ENCODE peak calls at places on chromosomes 11 and 22, in four cellular contexts. One of them, this sample, is unnamed.

GRCh38 chr22:49191506-49191980 is 636.1 kb downstream of the BRD1 start:
- DNase-seq in K562: no peak
- DNase-seq in GM12878: no peak
- DNase-seq in HepG2: no peak
- DNase-seq in this sample: no peak

GRCh38 chr11:63537293-63538101 is 889 bp downstream of the PLAAT4 start:
- DNase-seq in K562: peak; percentile 7
- DNase-seq in GM12878: no peak
- DNase-seq in HepG2: no peak
- DNase-seq in this sample: no peak

GRCh38 chr11:68215087-68215445 is 2.0 kb upstream of the KMT5B start:
- DNase-seq in K562: no peak
- DNase-seq in GM12878: no peak
- DNase-seq in HepG2: no peak
- DNase-seq in this sample: peak; percentile 25

GRCh38 chr11:86484164-86484794 is 109.6 kb downstream of the CCDC81 start:
- DNase-seq in K562: peak; percentile 66
- DNase-seq in GM12878: no peak
- DNase-seq in HepG2: peak; percentile 81
- DNase-seq in this sample: no peak

GRCh38 chr22:37309221-37310074 is 27.1 kb downstream of the CYTH4 start:
- DNase-seq in K562: peak; percentile 35
- DNase-seq in GM12878: peak; percentile 55
- DNase-seq in HepG2: no peak
- DNase-seq in this sample: peak; percentile 81

GRCh38 chr22:38107692-38108515 is 2.6 kb downstream of the BAIAP2L2 start:
- DNase-seq in K562: no peak
- DNase-seq in GM12878: no peak
- DNase-seq in HepG2: peak; percentile 93
- DNase-seq in this sample: no peak

GRCh38 chr11:85823816-85824215 is 12.9 kb upstream of the SYTL2 start:
- DNase-seq in K562: no peak
- DNase-seq in GM12878: no peak
- DNase-seq in HepG2: no peak
- DNase-seq in this sample: no peak

GRCh38 chr22:41217553-41218157 is 12.5 kb downstream of the L3MBTL2 start:
- DNase-seq in K562: no peak
- DNase-seq in GM12878: no peak
- DNase-seq in HepG2: no peak
- DNase-seq in this sample: no peak

GRCh38 chr11:74019860-74020259 is 11.0 kb upstream of the UCP3 start:
- DNase-seq in K562: no peak
- DNase-seq in GM12878: peak; percentile 20
- DNase-seq in HepG2: no peak
- DNase-seq in this sample: no peak

GRCh38 chr22:36873614-36874308 is 13.0 kb downstream of the NCF4 start:
- DNase-seq in K562: peak; percentile 37
- DNase-seq in GM12878: peak; percentile 69
- DNase-seq in HepG2: peak; percentile 62
- DNase-seq in this sample: peak; percentile 62

GRCh38 chr22:19292262-19293230 is 1.0 kb upstream of the CLTCL1 start:
- DNase-seq in K562: peak; percentile 47
- DNase-seq in GM12878: no peak
- DNase-seq in HepG2: no peak
- DNase-seq in this sample: no peak

GRCh38 chr11:30109774-30110173 is 92.9 kb upstream of the KCNA4 start:
- DNase-seq in K562: no peak
- DNase-seq in GM12878: no peak
- DNase-seq in HepG2: no peak
- DNase-seq in this sample: no peak

GRCh38 chr11:64583296-64584262 is 7.4 kb upstream of the SLC22A12 start:
- DNase-seq in K562: peak; percentile 32
- DNase-seq in GM12878: no peak
- DNase-seq in HepG2: no peak
- DNase-seq in this sample: no peak

GRCh38 chr11:122167100-122167499 is 51.1 kb upstream of the BLID start:
- DNase-seq in K562: no peak
- DNase-seq in GM12878: no peak
- DNase-seq in HepG2: no peak
- DNase-seq in this sample: no peak

GRCh38 chr22:42169055-42169469 is 38.5 kb upstream of the CYP2D6 start:
- DNase-seq in K562: peak; percentile 82
- DNase-seq in GM12878: peak; percentile 51
- DNase-seq in HepG2: peak; percentile 71
- DNase-seq in this sample: peak; percentile 84

GRCh38 chr11:114147389-114148382 is 88.2 kb downstream of the ZBTB16 start:
- DNase-seq in K562: peak; percentile 72
- DNase-seq in GM12878: no peak
- DNase-seq in HepG2: no peak
- DNase-seq in this sample: no peak

GRCh38 chr11:35477871-35478270 is 47.5 kb downstream of the PAMR1 start:
- DNase-seq in K562: no peak
- DNase-seq in GM12878: no peak
- DNase-seq in HepG2: no peak
- DNase-seq in this sample: no peak

GRCh38 chr11:61542024-61542461 is 33.5 kb downstream of the LRRC10B start:
- DNase-seq in K562: no peak
- DNase-seq in GM12878: no peak
- DNase-seq in HepG2: no peak
- DNase-seq in this sample: peak; percentile 83

GRCh38 chr11:13669544-13670488 is 1.3 kb downstream of the FAR1 start:
- DNase-seq in K562: no peak
- DNase-seq in GM12878: no peak
- DNase-seq in HepG2: no peak
- DNase-seq in this sample: no peak

GRCh38 chr22:31103899-31104694 is 3.3 kb downstream of the SELENOM start:
- DNase-seq in K562: no peak
- DNase-seq in GM12878: no peak
- DNase-seq in HepG2: no peak
- DNase-seq in this sample: no peak

GRCh38 chr22:19807161-19807913 is 46.8 kb downstream of the TBX1 start:
- DNase-seq in K562: no peak
- DNase-seq in GM12878: no peak
- DNase-seq in HepG2: no peak
- DNase-seq in this sample: peak; percentile 30

GRCh38 chr11:73359930-73360742 is 16.1 kb upstream of the RELT start:
- DNase-seq in K562: peak; percentile 63
- DNase-seq in GM12878: no peak
- DNase-seq in HepG2: peak; percentile 29
- DNase-seq in this sample: peak; percentile 78

GRCh38 chr11:742156-742546 is 5.1 kb upstream of the TALDO1 start:
- DNase-seq in K562: no peak
- DNase-seq in GM12878: no peak
- DNase-seq in HepG2: no peak
- DNase-seq in this sample: no peak

GRCh38 chr11:75384438-75385080 is 14.8 kb upstream of the RPS3 start:
- DNase-seq in K562: peak; percentile 85
- DNase-seq in GM12878: no peak
- DNase-seq in HepG2: peak; percentile 50
- DNase-seq in this sample: peak; percentile 89

GRCh38 chr11:120306519-120307242 is 18.4 kb upstream of the TLCD5 start:
- DNase-seq in K562: peak; percentile 61
- DNase-seq in GM12878: no peak
- DNase-seq in HepG2: no peak
- DNase-seq in this sample: no peak

GRCh38 chr11:61955031-61955415 is 4.9 kb downstream of the BEST1 start:
- DNase-seq in K562: peak; percentile 40
- DNase-seq in GM12878: no peak
- DNase-seq in HepG2: peak; percentile 59
- DNase-seq in this sample: no peak

GRCh38 chr11:5257296-5257695 is 2.7 kb upstream of the HBG2 start:
- DNase-seq in K562: no peak
- DNase-seq in GM12878: no peak
- DNase-seq in HepG2: no peak
- DNase-seq in this sample: no peak

GRCh38 chr22:21446128-21446826 is 20.9 kb upstream of the TMEM191C start:
- DNase-seq in K562: no peak
- DNase-seq in GM12878: no peak
- DNase-seq in HepG2: no peak
- DNase-seq in this sample: no peak

GRCh38 chr22:43587574-43587973 is 175.8 kb downstream of the MPPED1 start:
- DNase-seq in K562: no peak
- DNase-seq in GM12878: no peak
- DNase-seq in HepG2: no peak
- DNase-seq in this sample: no peak

GRCh38 chr22:49088801-49089791 is 738.6 kb downstream of the BRD1 start:
- DNase-seq in K562: no peak
- DNase-seq in GM12878: no peak
- DNase-seq in HepG2: no peak
- DNase-seq in this sample: no peak

GRCh38 chr11:16114451-16114850 is 241.9 kb downstream of the SOX6 start:
- DNase-seq in K562: no peak
- DNase-seq in GM12878: no peak
- DNase-seq in HepG2: no peak
- DNase-seq in this sample: no peak

GRCh38 chr11:16114978-16115871 is 241.1 kb downstream of the SOX6 start:
- DNase-seq in K562: no peak
- DNase-seq in GM12878: no peak
- DNase-seq in HepG2: peak; percentile 80
- DNase-seq in this sample: no peak

GRCh38 chr11:16120008-16120407 is 236.3 kb downstream of the SOX6 start:
- DNase-seq in K562: no peak
- DNase-seq in GM12878: no peak
- DNase-seq in HepG2: no peak
- DNase-seq in this sample: no peak

GRCh38 chr11:16117989-16118810 is 238.1 kb downstream of the SOX6 start:
- DNase-seq in K562: no peak
- DNase-seq in GM12878: no peak
- DNase-seq in HepG2: no peak
- DNase-seq in this sample: no peak
- TF ChIP-seq FOXM1 in K562: no peak
- TF ChIP-seq FOXM1 in GM12878: no peak
- TF ChIP-seq FOXM1 in HepG2: no peak
- TF ChIP-seq FOXM1 in this sample: no peak

GRCh38 chr11:117532568-117532967 is 204.9 kb downstream of the CEP164 start:
- DNase-seq in K562: no peak
- DNase-seq in GM12878: no peak
- DNase-seq in HepG2: no peak
- DNase-seq in this sample: no peak
- H3K27me3 ChIP-seq in K562: peaks cover 30% of the 10 kb centered on the region
- H3K27me3 ChIP-seq in GM12878: no peaks in the 10 kb centered on the region
- H3K27me3 ChIP-seq in HepG2: peaks cover 2% of the 10 kb centered on the region
- H3K27me3 ChIP-seq in this sample: no peaks in the 10 kb centered on the region

GRCh38 chr22:45420011-45420410 is 6.5 kb downstream of the RIBC2 start:
- DNase-seq in K562: no peak
- DNase-seq in GM12878: no peak
- DNase-seq in HepG2: no peak
- DNase-seq in this sample: no peak
- TF ChIP-seq FOXM1 in K562: no peak
- TF ChIP-seq FOXM1 in GM12878: no peak
- TF ChIP-seq FOXM1 in HepG2: no peak
- TF ChIP-seq FOXM1 in this sample: no peak

GRCh38 chr11:124753207-124753606 is 1.2 kb upstream of the VSIG2 start:
- DNase-seq in K562: no peak
- DNase-seq in GM12878: no peak
- DNase-seq in HepG2: no peak
- DNase-seq in this sample: peak; percentile 27
- H3K27me3 ChIP-seq in K562: peaks cover 13% of the 10 kb centered on the region
- H3K27me3 ChIP-seq in GM12878: no peaks in the 10 kb centered on the region
- H3K27me3 ChIP-seq in HepG2: peaks cover 42% of the 10 kb centered on the region
- H3K27me3 ChIP-seq in this sample: no peaks in the 10 kb centered on the region